ENCODE peak calls at places on chromosomes 13 and 19, in nine cellular contexts. One of them, this sample, is unnamed.

GRCh38 chr19:48770223-48770622 is 14.9 kb downstream of the FGF21 start:
- DNase-seq in heart right ventricle: no peak
- DNase-seq in skeletal muscle cell: no peak
- DNase-seq in NK-92 treated with Interleukin-12 subunit alpha and Interleukin-12 subunit beta, amount 100 ng/mL, for 24 hours: no peak
- DNase-seq in EH: peak; percentile 83
- DNase-seq in SW480: peak; percentile 77
- DNase-seq in GM12892: no peak
- DNase-seq in right cardiac atrium: no peak
- DNase-seq in stimulated activated CD4-positive, alpha-beta T cell treated with anti-CD3 and anti-CD28 coated beads, Interleukin-4, amount 100 ng/mL, for 48 hours: no peak
- DNase-seq in this sample: no peak

GRCh38 chr13:81048026-81048461 is 707.1 kb upstream of the SPRY2 start:
- DNase-seq in heart right ventricle: no peak
- DNase-seq in skeletal muscle cell: peak; percentile 25
- DNase-seq in NK-92 treated with Interleukin-12 subunit alpha and Interleukin-12 subunit beta, amount 100 ng/mL, for 24 hours: no peak
- DNase-seq in EH: no peak
- DNase-seq in SW480: no peak
- DNase-seq in GM12892: no peak
- DNase-seq in right cardiac atrium: no peak
- DNase-seq in stimulated activated CD4-positive, alpha-beta T cell treated with anti-CD3 and anti-CD28 coated beads, Interleukin-4, amount 100 ng/mL, for 48 hours: no peak
- DNase-seq in this sample: no peak

GRCh38 chr19:15551183-15552004 is 43.1 kb downstream of the CYP4F22 start:
- DNase-seq in heart right ventricle: peak; percentile 25
- DNase-seq in skeletal muscle cell: no peak
- DNase-seq in NK-92 treated with Interleukin-12 subunit alpha and Interleukin-12 subunit beta, amount 100 ng/mL, for 24 hours: no peak
- DNase-seq in EH: peak; percentile 13
- DNase-seq in SW480: peak; percentile 80
- DNase-seq in GM12892: peak; percentile 47
- DNase-seq in right cardiac atrium: peak; percentile 68
- DNase-seq in stimulated activated CD4-positive, alpha-beta T cell treated with anti-CD3 and anti-CD28 coated beads, Interleukin-4, amount 100 ng/mL, for 48 hours: peak; percentile 67
- DNase-seq in this sample: peak; percentile 42

GRCh38 chr13:40445557-40445990 is 220.9 kb downstream of the FOXO1 start:
- DNase-seq in heart right ventricle: peak; percentile 56
- DNase-seq in skeletal muscle cell: no peak
- DNase-seq in NK-92 treated with Interleukin-12 subunit alpha and Interleukin-12 subunit beta, amount 100 ng/mL, for 24 hours: no peak
- DNase-seq in EH: peak; percentile 51
- DNase-seq in SW480: no peak
- DNase-seq in GM12892: peak; percentile 73
- DNase-seq in right cardiac atrium: peak; percentile 78
- DNase-seq in stimulated activated CD4-positive, alpha-beta T cell treated with anti-CD3 and anti-CD28 coated beads, Interleukin-4, amount 100 ng/mL, for 48 hours: no peak
- DNase-seq in this sample: no peak

GRCh38 chr13:110245421-110245899 is 61.5 kb downstream of the COL4A1 start:
- DNase-seq in heart right ventricle: no peak
- DNase-seq in skeletal muscle cell: no peak
- DNase-seq in NK-92 treated with Interleukin-12 subunit alpha and Interleukin-12 subunit beta, amount 100 ng/mL, for 24 hours: no peak
- DNase-seq in EH: peak; percentile 79
- DNase-seq in SW480: no peak
- DNase-seq in GM12892: no peak
- DNase-seq in right cardiac atrium: peak; percentile 36
- DNase-seq in stimulated activated CD4-positive, alpha-beta T cell treated with anti-CD3 and anti-CD28 coated beads, Interleukin-4, amount 100 ng/mL, for 48 hours: no peak
- DNase-seq in this sample: no peak

GRCh38 chr19:29962777-29963176 is 20.7 kb downstream of the URI1 start:
- DNase-seq in heart right ventricle: no peak
- DNase-seq in skeletal muscle cell: no peak
- DNase-seq in NK-92 treated with Interleukin-12 subunit alpha and Interleukin-12 subunit beta, amount 100 ng/mL, for 24 hours: no peak
- DNase-seq in EH: no peak
- DNase-seq in SW480: no peak
- DNase-seq in GM12892: no peak
- DNase-seq in right cardiac atrium: no peak
- DNase-seq in stimulated activated CD4-positive, alpha-beta T cell treated with anti-CD3 and anti-CD28 coated beads, Interleukin-4, amount 100 ng/mL, for 48 hours: no peak
- DNase-seq in this sample: no peak

GRCh38 chr13:110665491-110666254 is 40.2 kb downstream of the CARS2 start:
- DNase-seq in heart right ventricle: no peak
- DNase-seq in skeletal muscle cell: no peak
- DNase-seq in NK-92 treated with Interleukin-12 subunit alpha and Interleukin-12 subunit beta, amount 100 ng/mL, for 24 hours: no peak
- DNase-seq in EH: no peak
- DNase-seq in SW480: no peak
- DNase-seq in GM12892: no peak
- DNase-seq in right cardiac atrium: no peak
- DNase-seq in stimulated activated CD4-positive, alpha-beta T cell treated with anti-CD3 and anti-CD28 coated beads, Interleukin-4, amount 100 ng/mL, for 48 hours: no peak
- DNase-seq in this sample: no peak

GRCh38 chr19:33266971-33267484 is 35.3 kb downstream of the CEBPA start:
- DNase-seq in heart right ventricle: no peak
- DNase-seq in skeletal muscle cell: no peak
- DNase-seq in NK-92 treated with Interleukin-12 subunit alpha and Interleukin-12 subunit beta, amount 100 ng/mL, for 24 hours: no peak
- DNase-seq in EH: no peak
- DNase-seq in SW480: no peak
- DNase-seq in GM12892: no peak
- DNase-seq in right cardiac atrium: peak; percentile 28
- DNase-seq in stimulated activated CD4-positive, alpha-beta T cell treated with anti-CD3 and anti-CD28 coated beads, Interleukin-4, amount 100 ng/mL, for 48 hours: no peak
- DNase-seq in this sample: no peak

GRCh38 chr19:3778899-3779723 is 7.1 kb downstream of the MATK start:
- DNase-seq in heart right ventricle: no peak
- DNase-seq in skeletal muscle cell: no peak
- DNase-seq in NK-92 treated with Interleukin-12 subunit alpha and Interleukin-12 subunit beta, amount 100 ng/mL, for 24 hours: no peak
- DNase-seq in EH: no peak
- DNase-seq in SW480: no peak
- DNase-seq in GM12892: no peak
- DNase-seq in right cardiac atrium: peak; percentile 49
- DNase-seq in stimulated activated CD4-positive, alpha-beta T cell treated with anti-CD3 and anti-CD28 coated beads, Interleukin-4, amount 100 ng/mL, for 48 hours: no peak
- DNase-seq in this sample: no peak

GRCh38 chr19:40530091-40530901 is 46.4 kb upstream of the SHKBP1 start:
- DNase-seq in heart right ventricle: peak; percentile 32
- DNase-seq in skeletal muscle cell: no peak
- DNase-seq in NK-92 treated with Interleukin-12 subunit alpha and Interleukin-12 subunit beta, amount 100 ng/mL, for 24 hours: no peak
- DNase-seq in EH: no peak
- DNase-seq in SW480: no peak
- DNase-seq in GM12892: no peak
- DNase-seq in right cardiac atrium: peak; percentile 74
- DNase-seq in stimulated activated CD4-positive, alpha-beta T cell treated with anti-CD3 and anti-CD28 coated beads, Interleukin-4, amount 100 ng/mL, for 48 hours: no peak
- DNase-seq in this sample: peak; percentile 40

GRCh38 chr19:53849237-53849676 is 18.4 kb upstream of the MYADM start:
- DNase-seq in heart right ventricle: no peak
- DNase-seq in skeletal muscle cell: peak; percentile 49
- DNase-seq in NK-92 treated with Interleukin-12 subunit alpha and Interleukin-12 subunit beta, amount 100 ng/mL, for 24 hours: no peak
- DNase-seq in EH: peak; percentile 93
- DNase-seq in SW480: no peak
- DNase-seq in GM12892: no peak
- DNase-seq in right cardiac atrium: no peak
- DNase-seq in stimulated activated CD4-positive, alpha-beta T cell treated with anti-CD3 and anti-CD28 coated beads, Interleukin-4, amount 100 ng/mL, for 48 hours: no peak
- DNase-seq in this sample: peak; percentile 69

GRCh38 chr19:582497-583197 is 7.0 kb upstream of the HCN2 start:
- DNase-seq in heart right ventricle: no peak
- DNase-seq in skeletal muscle cell: no peak
- DNase-seq in NK-92 treated with Interleukin-12 subunit alpha and Interleukin-12 subunit beta, amount 100 ng/mL, for 24 hours: no peak
- DNase-seq in EH: peak; percentile 64
- DNase-seq in SW480: no peak
- DNase-seq in GM12892: no peak
- DNase-seq in right cardiac atrium: no peak
- DNase-seq in stimulated activated CD4-positive, alpha-beta T cell treated with anti-CD3 and anti-CD28 coated beads, Interleukin-4, amount 100 ng/mL, for 48 hours: no peak
- DNase-seq in this sample: no peak

GRCh38 chr13:25249001-25249543 is 38.2 kb downstream of the MTMR6 start:
- DNase-seq in heart right ventricle: no peak
- DNase-seq in skeletal muscle cell: peak; percentile 8
- DNase-seq in NK-92 treated with Interleukin-12 subunit alpha and Interleukin-12 subunit beta, amount 100 ng/mL, for 24 hours: no peak
- DNase-seq in EH: peak; percentile 45
- DNase-seq in SW480: peak; percentile 19
- DNase-seq in GM12892: no peak
- DNase-seq in right cardiac atrium: no peak
- DNase-seq in stimulated activated CD4-positive, alpha-beta T cell treated with anti-CD3 and anti-CD28 coated beads, Interleukin-4, amount 100 ng/mL, for 48 hours: no peak
- DNase-seq in this sample: peak; percentile 39

GRCh38 chr19:12289790-12290065 is 5.0 kb downstream of the ZNF44 start:
- DNase-seq in heart right ventricle: no peak
- DNase-seq in skeletal muscle cell: no peak
- DNase-seq in NK-92 treated with Interleukin-12 subunit alpha and Interleukin-12 subunit beta, amount 100 ng/mL, for 24 hours: no peak
- DNase-seq in EH: no peak
- DNase-seq in SW480: no peak
- DNase-seq in GM12892: no peak
- DNase-seq in right cardiac atrium: no peak
- DNase-seq in stimulated activated CD4-positive, alpha-beta T cell treated with anti-CD3 and anti-CD28 coated beads, Interleukin-4, amount 100 ng/mL, for 48 hours: no peak
- DNase-seq in this sample: no peak

GRCh38 chr13:20525144-20525600 is 485 bp downstream of the CRYL1 start:
- DNase-seq in heart right ventricle: peak; percentile 39
- DNase-seq in skeletal muscle cell: no peak
- DNase-seq in NK-92 treated with Interleukin-12 subunit alpha and Interleukin-12 subunit beta, amount 100 ng/mL, for 24 hours: no peak
- DNase-seq in EH: peak; percentile 22
- DNase-seq in SW480: peak; percentile 52
- DNase-seq in GM12892: no peak
- DNase-seq in right cardiac atrium: peak; percentile 61
- DNase-seq in stimulated activated CD4-positive, alpha-beta T cell treated with anti-CD3 and anti-CD28 coated beads, Interleukin-4, amount 100 ng/mL, for 48 hours: peak; percentile 12
- DNase-seq in this sample: peak; percentile 24

GRCh38 chr19:30564551-30565011 is 192.4 kb downstream of the ZNF536 start:
- DNase-seq in heart right ventricle: no peak
- DNase-seq in skeletal muscle cell: no peak
- DNase-seq in NK-92 treated with Interleukin-12 subunit alpha and Interleukin-12 subunit beta, amount 100 ng/mL, for 24 hours: no peak
- DNase-seq in EH: no peak
- DNase-seq in SW480: no peak
- DNase-seq in GM12892: no peak
- DNase-seq in right cardiac atrium: no peak
- DNase-seq in stimulated activated CD4-positive, alpha-beta T cell treated with anti-CD3 and anti-CD28 coated beads, Interleukin-4, amount 100 ng/mL, for 48 hours: no peak
- DNase-seq in this sample: no peak

GRCh38 chr13:82797876-82798275 is 1084.4 kb downstream of the SLITRK1 start:
- DNase-seq in heart right ventricle: no peak
- DNase-seq in skeletal muscle cell: no peak
- DNase-seq in NK-92 treated with Interleukin-12 subunit alpha and Interleukin-12 subunit beta, amount 100 ng/mL, for 24 hours: no peak
- DNase-seq in EH: no peak
- DNase-seq in SW480: no peak
- DNase-seq in GM12892: no peak
- DNase-seq in right cardiac atrium: no peak
- DNase-seq in stimulated activated CD4-positive, alpha-beta T cell treated with anti-CD3 and anti-CD28 coated beads, Interleukin-4, amount 100 ng/mL, for 48 hours: no peak
- DNase-seq in this sample: no peak

GRCh38 chr19:53254451-53255341 is at the start of gene ZNF677:
- DNase-seq in heart right ventricle: peak; percentile 95
- DNase-seq in skeletal muscle cell: peak; percentile 58
- DNase-seq in NK-92 treated with Interleukin-12 subunit alpha and Interleukin-12 subunit beta, amount 100 ng/mL, for 24 hours: no peak
- DNase-seq in EH: peak; percentile 86
- DNase-seq in SW480: no peak
- DNase-seq in GM12892: no peak
- DNase-seq in right cardiac atrium: peak; percentile 98
- DNase-seq in stimulated activated CD4-positive, alpha-beta T cell treated with anti-CD3 and anti-CD28 coated beads, Interleukin-4, amount 100 ng/mL, for 48 hours: peak; percentile 65
- DNase-seq in this sample: peak; percentile 97

GRCh38 chr13:80047406-80047805 is 293.5 kb downstream of the SPRY2 start:
- DNase-seq in heart right ventricle: no peak
- DNase-seq in skeletal muscle cell: peak; percentile 53
- DNase-seq in NK-92 treated with Interleukin-12 subunit alpha and Interleukin-12 subunit beta, amount 100 ng/mL, for 24 hours: no peak
- DNase-seq in EH: peak; percentile 40
- DNase-seq in SW480: no peak
- DNase-seq in GM12892: no peak
- DNase-seq in right cardiac atrium: no peak
- DNase-seq in stimulated activated CD4-positive, alpha-beta T cell treated with anti-CD3 and anti-CD28 coated beads, Interleukin-4, amount 100 ng/mL, for 48 hours: no peak
- DNase-seq in this sample: no peak

GRCh38 chr19:16849168-16849567 is 20.0 kb downstream of the SIN3B start:
- DNase-seq in heart right ventricle: no peak
- DNase-seq in skeletal muscle cell: no peak
- DNase-seq in NK-92 treated with Interleukin-12 subunit alpha and Interleukin-12 subunit beta, amount 100 ng/mL, for 24 hours: no peak
- DNase-seq in EH: peak; percentile 40
- DNase-seq in SW480: no peak
- DNase-seq in GM12892: no peak
- DNase-seq in right cardiac atrium: no peak
- DNase-seq in stimulated activated CD4-positive, alpha-beta T cell treated with anti-CD3 and anti-CD28 coated beads, Interleukin-4, amount 100 ng/mL, for 48 hours: no peak
- DNase-seq in this sample: no peak

GRCh38 chr13:79749985-79750551 is 269.1 kb downstream of the NDFIP2 start:
- DNase-seq in heart right ventricle: peak; percentile 15
- DNase-seq in skeletal muscle cell: peak; percentile 98
- DNase-seq in NK-92 treated with Interleukin-12 subunit alpha and Interleukin-12 subunit beta, amount 100 ng/mL, for 24 hours: no peak
- DNase-seq in EH: peak; percentile 99
- DNase-seq in SW480: no peak
- DNase-seq in GM12892: no peak
- DNase-seq in right cardiac atrium: peak; percentile 66
- DNase-seq in stimulated activated CD4-positive, alpha-beta T cell treated with anti-CD3 and anti-CD28 coated beads, Interleukin-4, amount 100 ng/mL, for 48 hours: no peak
- DNase-seq in this sample: peak; percentile 86

GRCh38 chr19:34480491-34480890 is 1.1 kb upstream of the WTIP start:
- DNase-seq in heart right ventricle: no peak
- DNase-seq in skeletal muscle cell: no peak
- DNase-seq in NK-92 treated with Interleukin-12 subunit alpha and Interleukin-12 subunit beta, amount 100 ng/mL, for 24 hours: no peak
- DNase-seq in EH: no peak
- DNase-seq in SW480: no peak
- DNase-seq in GM12892: no peak
- DNase-seq in right cardiac atrium: peak; percentile 58
- DNase-seq in stimulated activated CD4-positive, alpha-beta T cell treated with anti-CD3 and anti-CD28 coated beads, Interleukin-4, amount 100 ng/mL, for 48 hours: no peak
- DNase-seq in this sample: no peak

GRCh38 chr13:48536851-48537250 is 4.0 kb upstream of the RCBTB2 start:
- DNase-seq in heart right ventricle: no peak
- DNase-seq in skeletal muscle cell: no peak
- DNase-seq in NK-92 treated with Interleukin-12 subunit alpha and Interleukin-12 subunit beta, amount 100 ng/mL, for 24 hours: no peak
- DNase-seq in EH: no peak
- DNase-seq in SW480: no peak
- DNase-seq in GM12892: no peak
- DNase-seq in right cardiac atrium: no peak
- DNase-seq in stimulated activated CD4-positive, alpha-beta T cell treated with anti-CD3 and anti-CD28 coated beads, Interleukin-4, amount 100 ng/mL, for 48 hours: no peak
- DNase-seq in this sample: no peak

GRCh38 chr13:106513025-106513424 is 22.4 kb downstream of the EFNB2 start:
- DNase-seq in heart right ventricle: no peak
- DNase-seq in skeletal muscle cell: no peak
- DNase-seq in NK-92 treated with Interleukin-12 subunit alpha and Interleukin-12 subunit beta, amount 100 ng/mL, for 24 hours: no peak
- DNase-seq in EH: peak; percentile 44
- DNase-seq in SW480: peak; percentile 48
- DNase-seq in GM12892: no peak
- DNase-seq in right cardiac atrium: no peak
- DNase-seq in stimulated activated CD4-positive, alpha-beta T cell treated with anti-CD3 and anti-CD28 coated beads, Interleukin-4, amount 100 ng/mL, for 48 hours: no peak
- DNase-seq in this sample: no peak